ENCODE peak calls at places on chromosomes 6 and 20, in nine cellular contexts. T, P, A, Z, J, G, S, K and N are unnamed samples.
A peak's percentile ranks its signal among the peaks of the same experiment; 100 is the strongest.

GRCh38 chr6:160252073-160252809 is 6.4 kb downstream of the SLC22A2 start:
- DNase-seq in T (no peak), P (no peak), A (no peak), Z (no peak), J (no peak), G (no peak), S (no peak), K (no peak), N (no peak)

GRCh38 chr20:41770427-41770826 is 152.2 kb upstream of the CHD6 start:
- DNase-seq in T (no peak), P (no peak), A (no peak), Z (no peak), J (no peak), G (no peak), S (no peak), K (no peak), N (no peak)

GRCh38 chr6:166222631-166223030 is 55.0 kb upstream of the TBXT start:
- DNase-seq in T (no peak), P (no peak), A (no peak), Z (no peak), J (no peak), G (no peak), S (no peak), K (no peak), N (no peak)

GRCh38 chr6:1347187-1347560 is 35.3 kb downstream of the FOXQ1 start:
- DNase-seq in T (no peak), P (no peak), A (no peak), Z (no peak), J (no peak), G (no peak), S (no peak), K (no peak), N (no peak)

GRCh38 chr6:80250391-80250997 is 144.0 kb downstream of the BCKDHB start:
- DNase-seq in T (no peak), P (no peak), A (no peak), Z (no peak), J (no peak), G (no peak), S (peak; percentile 12), K (no peak), N (peak; percentile 12)

GRCh38 chr6:166330612-166331011 is 11.7 kb downstream of the SFT2D1 start:
- DNase-seq in T (no peak), P (peak; percentile 67), A (no peak), Z (peak; percentile 89), J (peak; percentile 65), G (no peak), S (peak; percentile 71), K (no peak), N (peak; percentile 10)

GRCh38 chr6:42104807-42105713 is 37.4 kb downstream of the C6orf132 start:
- DNase-seq in T (no peak), P (no peak), A (no peak), Z (no peak), J (no peak), G (no peak), S (no peak), K (no peak), N (no peak)

GRCh38 chr6:160400426-160400825 is 52.2 kb downstream of the SLC22A3 start:
- DNase-seq in T (no peak), P (no peak), A (no peak), Z (no peak), J (no peak), G (no peak), S (peak; percentile 82), K (peak; percentile 57), N (peak; percentile 27)

GRCh38 chr6:109059148-109059547 is 35.5 kb downstream of the SESN1 start:
- DNase-seq in T (no peak), P (no peak), A (no peak), Z (no peak), J (no peak), G (no peak), S (peak; percentile 68), K (peak; percentile 23), N (peak; percentile 52)

GRCh38 chr6:84062519-84063154 is 29.1 kb downstream of the MRAP2 start:
- DNase-seq in T (no peak), P (no peak), A (no peak), Z (no peak), J (no peak), G (no peak), S (no peak), K (no peak), N (no peak)

DNA sequence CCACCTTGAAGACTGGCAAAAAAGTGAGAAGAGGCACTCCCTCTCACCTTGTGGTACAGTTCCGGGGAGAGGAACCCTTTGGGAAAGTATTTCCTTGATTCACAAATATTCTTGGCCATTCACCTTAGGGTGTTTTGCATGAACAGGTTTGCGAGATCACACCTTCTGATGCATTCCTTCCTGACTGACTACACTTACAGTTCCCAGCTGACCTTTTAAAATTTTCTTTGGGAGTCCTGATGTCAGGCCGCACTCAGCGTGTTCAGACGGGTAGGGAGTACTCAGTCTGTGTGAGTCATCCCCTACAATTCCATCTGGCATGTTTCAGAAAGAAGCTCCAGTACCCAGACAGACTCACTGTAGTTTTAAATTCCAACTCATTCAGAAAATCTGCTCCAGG is 1.7 kb downstream of the ADGRF4 start:
- DNase-seq in T (no peak), P (no peak), A (no peak), Z (no peak), J (no peak), G (peak; percentile 8), S (peak; percentile 76), K (peak; percentile 60), N (peak; percentile 70)
- H3K4me3 ChIP-seq in T (no peak overlapping the region), P (no peak overlapping the region), A (no peak overlapping the region), Z (no peak overlapping the region), J (no peak overlapping the region), G (no peak overlapping the region), S (no peak overlapping the region), K (no peak overlapping the region), N (no peak overlapping the region)

GRCh38 chr6:120384671-120385070 is 949.6 kb downstream of the TBC1D32 start:
- DNase-seq in T (no peak), P (no peak), A (no peak), Z (no peak), J (no peak), G (no peak), S (peak; percentile 3), K (no peak), N (no peak)

GRCh38 chr6:120373185-120373584 is 961.1 kb downstream of the TBC1D32 start:
- DNase-seq in T (no peak), P (no peak), A (no peak), Z (no peak), J (no peak), G (no peak), S (no peak), K (no peak), N (no peak)

DNA sequence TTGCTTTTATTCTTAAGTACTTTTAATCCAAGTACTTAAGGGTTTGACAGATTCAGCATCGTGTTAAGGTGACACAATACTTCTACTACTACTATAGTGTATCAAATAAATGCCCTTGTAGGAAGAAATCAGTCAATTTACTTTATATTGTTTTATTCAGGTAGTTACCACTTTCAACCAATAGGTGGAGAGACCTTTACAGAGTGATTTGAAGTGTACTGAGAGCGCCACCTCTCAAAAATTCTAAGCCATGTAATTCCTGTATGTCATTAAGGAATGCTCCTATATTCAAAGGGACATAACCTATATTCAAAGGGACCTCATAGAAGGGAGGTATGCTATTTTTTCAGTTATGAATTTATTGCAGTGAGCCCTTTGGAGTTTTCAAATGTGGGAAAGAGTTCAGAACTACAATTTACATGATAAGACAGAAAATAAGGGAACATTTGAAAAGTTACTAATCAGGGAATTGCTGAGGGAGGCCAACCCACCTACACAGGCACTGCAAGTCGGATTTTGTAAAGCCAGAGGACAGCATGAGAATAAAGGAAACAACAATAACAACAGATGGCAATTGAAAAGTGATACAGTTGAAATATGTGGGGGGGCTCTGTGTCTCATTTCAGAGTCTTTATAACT is 955.6 kb downstream of the TBC1D32 start:
- DNase-seq in T (no peak), P (no peak), A (no peak), Z (peak; percentile 30), J (no peak), G (no peak), S (peak; percentile 26), K (no peak), N (peak; percentile 2)
- TF ChIP-seq CTCF in T (no peak), P (peak; percentile 41), A (peak; percentile 48), Z (peak; percentile 95), J (peak; percentile 43), G (no peak), S (no peak), K (peak; percentile 9), N (peak; percentile 28)

GRCh38 chr20:15297059-15297875 is 959.9 kb upstream of the FLRT3 start:
- DNase-seq in T (no peak), P (no peak), A (no peak), Z (no peak), J (no peak), G (no peak), S (no peak), K (peak; percentile 74), N (no peak)
- H3K4me3 ChIP-seq in T (no peak overlapping the region), P (no peak overlapping the region), A (no peak overlapping the region), Z (no peak overlapping the region), J (no peak overlapping the region), G (no peak overlapping the region), S (no peak overlapping the region), K (no peak overlapping the region), N (no peak overlapping the region)

GRCh38 chr20:44916586-44916985 is 6.7 kb downstream of the PABPC1L start:
- DNase-seq in T (no peak), P (no peak), A (no peak), Z (no peak), J (no peak), G (no peak), S (no peak), K (no peak), N (no peak)

GRCh38 chr20:44921447-44921846 is 11.6 kb downstream of the PABPC1L start:
- DNase-seq in T (no peak), P (no peak), A (no peak), Z (no peak), J (no peak), G (no peak), S (no peak), K (no peak), N (no peak)

GRCh38 chr20:44917399-44917798 is 7.5 kb downstream of the PABPC1L start:
- DNase-seq in T (no peak), P (no peak), A (no peak), Z (no peak), J (no peak), G (no peak), S (no peak), K (no peak), N (no peak)

GRCh38 chr20:44918342-44918741 is 8.5 kb downstream of the PABPC1L start:
- DNase-seq in T (no peak), P (no peak), A (no peak), Z (no peak), J (no peak), G (no peak), S (no peak), K (no peak), N (no peak)

DNA sequence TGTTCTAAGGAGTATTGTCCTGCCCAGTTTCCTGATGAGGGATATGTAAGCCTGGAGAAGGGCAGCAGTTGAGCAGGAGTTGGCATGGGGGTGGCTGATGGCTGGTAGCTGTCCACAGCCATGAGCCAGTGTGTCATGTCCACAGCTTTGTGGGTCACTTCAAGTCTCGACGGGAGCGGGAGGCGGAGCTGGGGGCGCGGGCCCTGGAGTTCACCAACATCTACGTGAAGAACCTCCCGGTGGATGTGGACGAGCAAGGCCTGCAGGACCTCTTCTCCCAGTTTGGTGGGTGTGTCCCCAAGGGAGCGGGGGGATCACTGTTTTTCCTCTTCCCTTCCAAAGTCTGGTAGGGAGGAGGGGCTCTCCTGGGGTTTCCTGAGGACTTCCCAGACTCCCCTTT is 8.9 kb downstream of the PABPC1L start:
- DNase-seq in T (no peak), P (no peak), A (no peak), Z (no peak), J (no peak), G (no peak), S (no peak), K (no peak), N (no peak)
- TF ChIP-seq CTCF in T (no peak), P (no peak), A (no peak), Z (no peak), J (no peak), G (no peak), S (no peak), K (no peak), N (no peak)